ENCODE peak calls at places on chromosomes 3 and 15, in six cellular contexts. E, L, A, H, V and N are unnamed samples.

GRCh38 chr15:73906346-73907017 is 19.8 kb upstream of the LOXL1 start:
- DNase-seq in A (no peak), V (no peak), L (no peak), H (no peak), E (no peak), N (no peak)

GRCh38 chr3:53744351-53744750 is 101.9 kb downstream of the CHDH start:
- DNase-seq in V (no peak), L (no peak), H (no peak), A (no peak), E (no peak), N (no peak)

GRCh38 chr15:74384566-74385441 is 17.4 kb upstream of the CYP11A1 start:
- DNase-seq in H (no peak), E (no peak), V (no peak), L (peak; percentile 85), A (no peak), N (peak; percentile 67)

GRCh38 chr3:25910997-25911396 is 121.1 kb downstream of the OXSM start:
- DNase-seq in L (peak; percentile 26), E (no peak), V (no peak), H (peak; percentile 11), A (peak; percentile 61), N (no peak)

GRCh38 chr3:43289401-43289800 is 3.1 kb downstream of the SNRK start:
- DNase-seq in L (no peak), H (no peak), E (no peak), A (no peak), V (no peak), N (no peak)

GRCh38 chr15:25415217-25415616 is 23.6 kb downstream of the UBE3A start:
- DNase-seq in E (no peak), L (no peak), V (no peak), A (no peak), H (no peak), N (no peak)

GRCh38 chr3:147210676-147211075 is 195.7 kb downstream of the ZIC4 start:
- DNase-seq in H (no peak), L (no peak), V (no peak), E (no peak), A (peak; percentile 52), N (no peak)

GRCh38 chr3:62097121-62097520 is 276.2 kb downstream of the FEZF2 start:
- DNase-seq in A (no peak), E (no peak), V (peak; percentile 59), L (no peak), H (no peak), N (no peak)

GRCh38 chr3:7917443-7918151 is 584.0 kb upstream of the LMCD1 start:
- DNase-seq in E (no peak), V (no peak), A (no peak), H (no peak), L (no peak), N (no peak)

GRCh38 chr3:55669133-55669532 is 182.0 kb upstream of the WNT5A start:
- DNase-seq in V (no peak), A (no peak), L (no peak), H (no peak), E (no peak), N (no peak)

GRCh38 chr3:147924755-147925154 is 515.6 kb downstream of the ZIC1 start:
- DNase-seq in H (no peak), A (no peak), L (no peak), V (no peak), E (no peak), N (no peak)

GRCh38 chr3:9902372-9903237 is at the start of gene IL17RE:
- DNase-seq in L (no peak), V (no peak), A (no peak), H (no peak), E (no peak), N (no peak)

GRCh38 chr3:157785071-157785826 is 282.0 kb upstream of the VEPH1 start:
- DNase-seq in V (peak; percentile 13), E (peak; percentile 55), H (peak; percentile 37), A (no peak), L (no peak), N (no peak)

GRCh38 chr15:85769182-85769900 is 25.4 kb downstream of the KLHL25 start:
- DNase-seq in E (no peak), H (no peak), V (no peak), L (no peak), A (no peak), N (no peak)

GRCh38 chr3:193673845-193674244 is 80.8 kb downstream of the OPA1 start:
- DNase-seq in V (no peak), E (no peak), H (no peak), L (no peak), A (no peak), N (no peak)

GRCh38 chr3:143754090-143754489 is 94.2 kb downstream of the SLC9A9 start:
- DNase-seq in A (no peak), L (no peak), H (no peak), V (no peak), E (no peak), N (no peak)

GRCh38 chr3:186075489-186075888 is 33.4 kb downstream of the ETV5 start:
- DNase-seq in A (no peak), L (no peak), H (no peak), V (no peak), E (no peak), N (no peak)

GRCh38 chr3:69079269-69080159 is 651 bp downstream of the UBA3 start:
- DNase-seq in H (peak; percentile 33), A (peak; percentile 2), E (no peak), V (no peak), L (no peak), N (peak; percentile 44)

GRCh38 chr3:39260957-39261356 is 18.9 kb downstream of the CX3CR1 start:
- DNase-seq in L (peak; percentile 65), V (peak; percentile 87), A (peak; percentile 74), E (peak; percentile 75), H (peak; percentile 8), N (peak; percentile 95)

GRCh38 chr15:52351206-52351907 is 55.8 kb upstream of the MYO5C start:
- DNase-seq in L (no peak), H (no peak), A (no peak), E (no peak), V (no peak), N (no peak)

GRCh38 chr15:80953953-80954778 is 35.5 kb downstream of the MESD start:
- DNase-seq in E (no peak), H (no peak), L (no peak), V (no peak), A (no peak), N (no peak)

GRCh38 chr3:31875437-31875836 is 105.6 kb downstream of the OSBPL10 start:
- DNase-seq in H (no peak), E (no peak), A (no peak), L (no peak), V (no peak), N (no peak)

GRCh38 chr3:129439381-129439816 is 349 bp downstream of the MBD4 start:
- DNase-seq in E (peak; percentile 42), H (peak; percentile 22), V (peak; percentile 58), A (peak; percentile 35), L (peak; percentile 84), N (peak; percentile 78)

GRCh38 chr3:146308682-146309081 is 57.8 kb upstream of the PLSCR4 start:
- DNase-seq in E (no peak), H (no peak), L (no peak), V (no peak), A (peak; percentile 67), N (no peak)

GRCh38 chr3:105649469-105649868 is 219.3 kb downstream of the CBLB start:
- DNase-seq in E (no peak), H (no peak), A (peak; percentile 80), L (no peak), V (no peak), N (no peak)

GRCh38 chr3:194661374-194661773 is 10.6 kb downstream of the LSG1 start:
- DNase-seq in H (no peak), A (no peak), L (no peak), E (no peak), V (no peak), N (no peak)

GRCh38 chr3:42019953-42020260 is 58.0 kb upstream of the ULK4 start:
- DNase-seq in H (no peak), A (no peak), E (no peak), V (no peak), L (no peak), N (no peak)

GRCh38 chr3:110933786-110934415 is 137.7 kb upstream of the NECTIN3 start:
- DNase-seq in H (no peak), V (no peak), A (no peak), E (no peak), L (no peak), N (no peak)

DNA sequence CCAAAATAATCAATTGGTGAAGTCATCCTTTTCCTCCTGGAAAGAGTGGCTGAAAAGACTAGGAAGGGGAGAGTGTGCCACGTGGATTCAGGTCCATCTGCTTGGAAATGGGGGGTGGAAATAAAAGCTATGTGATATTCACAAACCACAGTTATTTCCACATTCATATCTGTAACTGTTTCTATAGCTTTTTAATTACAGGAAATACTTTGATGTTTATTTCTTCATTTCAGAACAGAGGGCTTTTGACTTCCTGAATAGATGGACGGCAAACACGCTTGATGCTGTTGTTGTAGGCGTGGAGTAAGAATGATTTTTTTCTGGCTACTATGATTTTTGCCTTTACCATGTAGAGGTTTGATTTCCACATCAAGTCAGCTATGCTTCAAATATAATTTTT is 10.1 kb downstream of the AADACL2 start:
- DNase-seq in H (no peak), L (no peak), V (no peak), A (peak; percentile 28), E (no peak), N (no peak)
- TF ChIP-seq CTCF in H (no peak), L (no peak), V (no peak), A (no peak), E (no peak), N (no peak)

DNA sequence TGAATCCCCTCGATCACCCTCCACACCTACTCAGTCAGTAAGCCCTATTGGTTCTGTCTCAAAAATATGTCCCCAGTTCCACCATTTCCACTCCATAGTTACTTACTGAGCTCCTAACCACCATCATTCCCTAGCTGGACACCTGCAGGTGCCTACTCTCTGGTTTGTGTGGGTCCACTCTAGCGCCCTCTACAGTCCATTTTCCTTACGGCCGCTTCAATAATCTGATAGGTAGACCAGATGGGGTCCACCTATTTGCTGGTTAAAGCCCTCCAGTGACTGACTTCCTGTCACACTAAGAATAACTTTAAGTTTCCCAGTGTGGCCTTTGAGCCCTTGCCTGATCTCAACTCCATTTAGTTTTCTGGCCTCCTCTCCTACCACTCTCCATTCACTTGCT is 5.0 kb downstream of the GXYLT2 start:
- DNase-seq in E (no peak), V (no peak), L (no peak), H (peak; percentile 16), A (peak; percentile 14), N (no peak)
- TF ChIP-seq CTCF in E (peak; percentile 24), V (no peak), L (no peak), H (peak; percentile 60), A (peak; percentile 55), N (peak; percentile 8)

DNA sequence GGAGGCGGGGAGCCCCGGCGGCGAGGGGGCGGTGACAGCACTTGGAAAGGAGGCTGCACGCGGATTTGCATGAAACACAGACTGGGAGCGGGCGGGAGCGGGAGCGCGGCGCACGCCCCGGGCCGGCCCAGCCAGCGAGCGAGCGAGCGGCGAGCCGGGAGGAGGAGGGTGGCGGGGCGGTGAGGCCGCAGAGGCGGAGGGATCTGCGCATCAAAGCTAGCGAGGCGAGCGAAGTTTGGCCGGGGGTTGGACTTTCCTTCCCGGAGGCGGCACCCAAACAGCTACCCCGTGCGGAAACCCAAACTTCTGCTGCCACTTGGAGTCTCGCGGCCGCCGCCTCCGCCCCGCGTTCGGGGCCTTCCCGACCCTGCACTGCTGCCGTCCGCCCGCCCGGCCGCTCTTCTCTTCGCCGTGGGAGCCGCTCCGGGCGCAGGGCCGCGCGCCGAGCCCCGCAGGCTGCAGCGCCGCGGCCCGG is at the start of gene SMAD3:
- DNase-seq in H (peak; percentile 87), V (peak; percentile 90), E (peak; percentile 93), A (peak; percentile 94), L (peak; percentile 81), N (peak; percentile 85)
- TF ChIP-seq CTCF in H (no peak), V (no peak), E (peak; percentile 31), A (no peak), L (no peak), N (no peak)

GRCh38 chr15:37793851-37794250 is 140.6 kb upstream of the TMCO5A start:
- DNase-seq in E (no peak), V (no peak), L (no peak), A (peak; percentile 12), H (peak; percentile 38), N (no peak)
- TF ChIP-seq CTCF in E (no peak), V (no peak), L (no peak), A (peak; percentile 41), H (peak; percentile 72), N (no peak)